ENCODE peak calls at places on chromosomes 7 and 10, in four cellular contexts. E is nephron progenitor cell, Q is PC-9, S is cardiac muscle cell. W is an unnamed sample.

GRCh38 chr10:119355930-119356329 is 148.6 kb downstream of the GRK5 start:
- DNase-seq in E (no peak), Q (no peak), S (no peak), W (no peak)

GRCh38 chr10:22997102-22997501 is 69.2 kb downstream of the ARMC3 start:
- DNase-seq in E (peak), Q (peak), S (peak), W (peak)

GRCh38 chr7:30727061-30727945 is 24.6 kb upstream of the INMT start:
- DNase-seq in E (no peak), Q (no peak), S (no peak), W (no peak)

GRCh38 chr7:877312-878232 is 1.2 kb downstream of the GET4 start:
- DNase-seq in E (peak), Q (peak), S (no peak), W (no peak)

GRCh38 chr7:7567898-7568531 is 1.3 kb downstream of the MIOS start:
- DNase-seq in E (no peak), Q (no peak), S (no peak), W (no peak)

GRCh38 chr7:64628721-64629120 is 37.2 kb upstream of the ZNF107 start:
- DNase-seq in E (no peak), Q (no peak), S (no peak), W (no peak)

GRCh38 chr7:20365486-20365885 is 34.8 kb downstream of the ITGB8 start:
- DNase-seq in E (no peak), Q (no peak), S (peak), W (no peak)

GRCh38 chr10:94183666-94184264 is 179.0 kb downstream of the NOC3L start:
- DNase-seq in E (no peak), Q (peak), S (no peak), W (no peak)

GRCh38 chr7:158266426-158266816 is 321.2 kb downstream of the PTPRN2 start:
- DNase-seq in E (no peak), Q (no peak), S (no peak), W (no peak)

GRCh38 chr7:103803631-103804030 is 185.8 kb downstream of the RELN start:
- DNase-seq in E (no peak), Q (no peak), S (no peak), W (no peak)

GRCh38 chr10:121536271-121536918 is 61.8 kb downstream of the FGFR2 start:
- DNase-seq in E (no peak), Q (no peak), S (no peak), W (no peak)

GRCh38 chr7:125383324-125383723 is 453.7 kb upstream of the POT1 start:
- DNase-seq in E (no peak), Q (no peak), S (no peak), W (no peak)

GRCh38 chr7:32299133-32299702 is 191.0 kb downstream of the LSM5 start:
- DNase-seq in E (peak), Q (no peak), S (peak), W (peak)

GRCh38 chr7:95427914-95428516 is 6.8 kb downstream of the PON2 start:
- DNase-seq in E (no peak), Q (no peak), S (no peak), W (no peak)

GRCh38 chr7:148983220-148984146 is 44.8 kb downstream of the PDIA4 start:
- DNase-seq in E (peak), Q (peak), S (peak), W (peak)

GRCh38 chr7:83492802-83493201 is 156.1 kb downstream of the SEMA3E start:
- DNase-seq in E (no peak), Q (no peak), S (no peak), W (no peak)

GRCh38 chr7:42152353-42153205 is 84.4 kb downstream of the GLI3 start:
- DNase-seq in E (no peak), Q (no peak), S (peak), W (peak)

GRCh38 chr7:93948106-93948505 is 26.6 kb downstream of the GNG11 start:
- DNase-seq in E (no peak), Q (no peak), S (no peak), W (no peak)

GRCh38 chr10:63375859-63376258 is 89.9 kb downstream of the JMJD1C start:
- DNase-seq in E (no peak), Q (no peak), S (no peak), W (no peak)

GRCh38 chr10:110137142-110137545 is 70.3 kb upstream of the MXI1 start:
- DNase-seq in E (no peak), Q (no peak), S (peak), W (no peak)

GRCh38 chr10:77290528-77291155 is 347.0 kb downstream of the KCNMA1 start:
- DNase-seq in E (no peak), Q (peak), S (no peak), W (no peak)

GRCh38 chr7:143296686-143297085 is 8.5 kb downstream of the CASP2 start:
- DNase-seq in E (no peak), Q (no peak), S (no peak), W (no peak)

GRCh38 chr10:24902400-24902728 is 50.0 kb downstream of the PRTFDC1 start:
- DNase-seq in E (no peak), Q (no peak), S (no peak), W (no peak)

GRCh38 chr7:122300607-122301079 is 3.9 kb downstream of the FEZF1 start:
- DNase-seq in E (no peak), Q (no peak), S (no peak), W (no peak)

GRCh38 chr10:84424731-84425165 is 96.4 kb downstream of the CCSER2 start:
- DNase-seq in E (peak), Q (peak), S (peak), W (no peak)

GRCh38 chr7:1810961-1811849 is 141.1 kb downstream of the ELFN1 start:
- DNase-seq in E (no peak), Q (no peak), S (no peak), W (no peak)

GRCh38 chr7:11779864-11780263 is 52.1 kb downstream of the THSD7A start:
- DNase-seq in E (no peak), Q (no peak), S (no peak), W (no peak)

GRCh38 chr7:159001811-159002210 is 142.9 kb downstream of the VIPR2 start:
- DNase-seq in E (no peak), Q (no peak), S (no peak), W (no peak)

GRCh38 chr10:34826221-34826620 is 11.1 kb upstream of the PARD3 start:
- DNase-seq in E (no peak), Q (no peak), S (no peak), W (no peak)

GRCh38 chr10:34825433-34825832 is 10.3 kb upstream of the PARD3 start:
- DNase-seq in E (no peak), Q (no peak), S (no peak), W (no peak)

GRCh38 chr10:34821587-34822585 is 6.8 kb upstream of the PARD3 start:
- DNase-seq in E (no peak), Q (peak), S (no peak), W (no peak)

GRCh38 chr10:34827087-34827766 is 12.1 kb upstream of the PARD3 start:
- DNase-seq in E (no peak), Q (no peak), S (no peak), W (no peak)

GRCh38 chr10:34824870-34825269 is 9.8 kb upstream of the PARD3 start:
- DNase-seq in E (peak), Q (no peak), S (no peak), W (no peak)
- TF ChIP-seq CTCF in E (no peak), Q (no peak), S (peak), W (no peak)

GRCh38 chr10:73819513-73820093 is 8.2 kb upstream of the NDST2 start:
- DNase-seq in E (peak), Q (peak), S (no peak), W (no peak)
- TF ChIP-seq CTCF in E (no peak), Q (no peak), S (peak), W (no peak)

DNA sequence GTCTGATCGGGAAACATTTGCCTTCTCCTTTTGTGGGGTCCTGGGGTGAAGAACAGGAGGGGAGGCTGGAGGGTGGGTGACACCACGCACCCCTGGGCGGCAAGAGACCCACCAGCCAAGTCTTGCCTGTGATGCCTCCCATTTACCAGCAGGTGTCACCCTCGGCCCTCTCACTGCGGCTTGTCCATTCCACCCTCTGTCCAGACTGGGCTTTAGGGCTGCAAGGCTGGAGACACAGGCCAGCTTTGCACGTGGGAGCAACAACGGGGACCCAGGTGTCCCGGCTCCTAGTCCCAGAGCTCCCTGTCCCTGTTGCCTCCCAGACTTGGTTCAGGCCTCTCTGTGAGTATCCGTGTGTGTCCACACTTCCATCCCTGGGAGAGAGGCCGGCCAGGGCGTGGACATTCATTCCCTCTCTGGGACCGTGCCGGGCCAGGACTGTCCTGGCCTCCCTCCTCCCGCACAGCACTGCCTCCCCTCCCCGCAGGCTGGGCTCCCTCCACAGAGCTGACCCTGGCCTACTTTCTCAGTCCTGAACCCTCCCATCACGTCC is 36.2 kb upstream of the GTF2IRD1 start:
- DNase-seq in E (peak), Q (peak), S (peak), W (peak)
- TF ChIP-seq CTCF in E (peak), Q (peak), S (peak), W (peak)

GRCh38 chr7:135950972-135951371 is 26.2 kb downstream of the MTPN start:
- DNase-seq in E (no peak), Q (no peak), S (no peak), W (no peak)
- TF ChIP-seq CTCF in E (no peak), Q (no peak), S (no peak), W (no peak)

DNA sequence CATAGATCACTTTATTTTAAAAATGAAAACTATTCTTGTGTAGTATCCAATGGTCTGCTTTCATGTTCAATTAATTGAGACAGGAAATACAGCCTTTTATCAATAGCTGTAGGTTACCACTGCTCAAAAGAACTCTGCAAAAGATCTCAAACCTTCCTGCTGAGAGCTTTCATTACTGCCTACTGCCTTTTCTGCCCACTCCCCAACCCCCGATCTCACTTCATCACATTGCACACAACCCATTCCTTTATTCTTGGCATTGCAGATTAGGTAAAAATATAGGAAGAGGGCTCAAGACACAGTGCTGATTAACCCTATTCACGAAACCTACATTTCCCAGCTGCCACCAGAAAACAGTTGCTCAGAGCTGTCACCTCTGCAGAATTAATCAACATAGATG is 171.4 kb downstream of the BTAF1 start:
- DNase-seq in E (no peak), Q (no peak), S (no peak), W (no peak)
- TF ChIP-seq CTCF in E (no peak), Q (no peak), S (no peak), W (no peak)

DNA sequence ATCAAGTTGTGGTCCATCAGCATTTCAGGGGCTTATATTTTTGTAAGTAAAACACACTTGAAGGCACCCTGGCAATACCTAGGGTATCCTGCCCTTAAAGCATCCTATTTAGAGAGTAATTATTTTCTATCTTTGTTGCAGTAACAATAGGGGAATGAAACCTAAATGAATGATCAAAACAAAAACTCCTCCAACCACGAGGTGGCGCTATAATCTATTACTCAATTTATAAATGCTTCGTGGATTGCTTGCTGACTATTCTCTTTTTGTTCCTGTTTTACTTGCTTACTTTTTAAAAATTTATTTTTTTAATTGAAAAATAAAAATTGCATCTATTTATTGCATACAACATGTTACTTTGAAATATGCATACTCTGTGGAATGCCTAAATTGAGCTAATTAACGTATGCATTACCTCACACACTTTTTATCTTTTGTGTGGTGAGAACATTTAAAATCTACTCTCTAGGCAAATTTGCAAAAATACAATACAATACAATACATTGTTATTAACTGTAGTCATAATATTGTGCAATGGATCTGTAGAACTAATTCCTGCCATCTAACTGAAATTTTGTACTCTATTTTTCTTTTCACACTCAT is 147.7 kb upstream of the BMPER start:
- DNase-seq in E (no peak), Q (peak), S (peak), W (peak)
- TF ChIP-seq CTCF in E (peak), Q (peak), S (peak), W (peak)

GRCh38 chr10:3220853-3221252 is 48.3 kb upstream of the PITRM1 start:
- DNase-seq in E (no peak), Q (no peak), S (no peak), W (no peak)
- TF ChIP-seq CTCF in E (no peak), Q (no peak), S (no peak), W (no peak)

GRCh38 chr7:36265720-36266119 is 112.7 kb downstream of the EEPD1 start:
- DNase-seq in E (no peak), Q (no peak), S (no peak), W (no peak)
- TF ChIP-seq CTCF in E (no peak), Q (no peak), S (no peak), W (no peak)

DNA sequence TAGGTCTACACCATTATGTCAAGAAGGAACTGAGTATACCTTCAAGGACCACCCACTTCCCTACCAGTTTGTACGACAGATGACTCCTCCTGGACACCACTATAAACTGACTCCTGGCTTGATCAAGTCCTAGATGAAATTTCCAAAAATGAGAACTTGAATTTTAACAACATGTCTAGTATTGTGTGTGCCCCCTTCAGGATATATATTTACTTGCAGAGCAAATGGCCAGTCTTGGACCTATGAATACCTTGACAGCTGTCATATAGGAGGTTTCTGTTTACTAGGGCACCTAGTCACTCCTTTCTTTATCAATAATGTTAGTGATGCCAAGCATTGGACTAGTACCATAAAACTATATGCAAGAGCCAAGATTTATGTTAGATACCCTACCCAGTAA is 94.1 kb upstream of the TMEM26 start:
- DNase-seq in E (no peak), Q (no peak), S (no peak), W (no peak)
- TF ChIP-seq CTCF in E (no peak), Q (no peak), S (no peak), W (no peak)

DNA sequence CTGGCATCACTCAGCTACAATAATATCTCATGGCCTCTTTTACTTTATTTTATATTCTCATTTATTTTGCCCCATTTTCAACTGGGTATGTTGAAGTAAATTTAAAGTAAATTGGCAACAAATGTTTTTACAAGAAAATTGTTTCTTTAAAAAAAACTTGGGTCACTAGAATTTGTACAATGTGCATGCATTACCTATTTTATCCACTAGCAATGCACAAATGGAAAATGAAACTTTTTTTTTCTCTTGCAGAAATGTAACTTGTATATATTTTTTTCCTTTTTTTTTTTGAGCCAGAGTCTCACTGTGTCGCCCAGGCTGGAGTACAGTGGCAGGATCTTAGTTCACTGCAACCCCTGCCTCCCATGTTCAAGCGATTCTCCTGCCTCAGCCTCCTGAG is 10.3 kb upstream of the H2AZ2 start:
- DNase-seq in E (no peak), Q (no peak), S (no peak), W (no peak)
- TF ChIP-seq CTCF in E (peak), Q (peak), S (no peak), W (peak)